ENCODE peak calls at places on chromosomes 5 and 9, in four cellular contexts. D, I, E and O are unnamed samples.

GRCh38 chr5:175638305-175638704 is 19.6 kb upstream of the HRH2 start:
- DNase-seq in D (no peak), I (no peak), E (no peak), O (no peak)

GRCh38 chr5:13704401-13704800 is 240.1 kb downstream of the DNAH5 start:
- DNase-seq in D (no peak), I (no peak), E (no peak), O (no peak)

GRCh38 chr5:141343242-141343952 is at the start of gene PCDHGA3:
- DNase-seq in D (no peak), I (no peak), E (no peak), O (no peak)

GRCh38 chr5:131538177-131538593 is 96.8 kb downstream of the RAPGEF6 start:
- DNase-seq in D (no peak), I (no peak), E (no peak), O (no peak)

GRCh38 chr9:123568691-123569342 is 212.8 kb downstream of the CRB2 start:
- DNase-seq in D (no peak), I (no peak), E (peak; percentile 52), O (no peak)

GRCh38 chr9:122318284-122318683 is 52.5 kb upstream of the PTGS1 start:
- DNase-seq in D (peak; percentile 37), I (peak; percentile 85), E (no peak), O (no peak)

GRCh38 chr5:43802651-43803050 is 199.7 kb downstream of the NNT start:
- DNase-seq in D (no peak), I (no peak), E (no peak), O (no peak)

GRCh38 chr9:87862536-87863268 is 20.0 kb upstream of the SPATA31E1 start:
- DNase-seq in D (no peak), I (no peak), E (no peak), O (no peak)

GRCh38 chr5:149056611-149057165 is 6.2 kb downstream of the SH3TC2 start:
- DNase-seq in D (no peak), I (no peak), E (no peak), O (no peak)

GRCh38 chr5:14017904-14018303 is 73.4 kb upstream of the DNAH5 start:
- DNase-seq in D (no peak), I (no peak), E (no peak), O (no peak)

GRCh38 chr5:150444770-150445169 is 4.8 kb downstream of the RPS14 start:
- DNase-seq in D (no peak), I (no peak), E (no peak), O (no peak)

GRCh38 chr5:32406650-32407049 is 37.9 kb downstream of the ZFR start:
- DNase-seq in D (no peak), I (no peak), E (no peak), O (no peak)

GRCh38 chr5:32405502-32405901 is 39.0 kb downstream of the ZFR start:
- DNase-seq in D (no peak), I (no peak), E (no peak), O (no peak)

GRCh38 chr5:32400394-32400793 is 44.1 kb downstream of the ZFR start:
- DNase-seq in D (no peak), I (no peak), E (no peak), O (no peak)

GRCh38 chr5:32403760-32404159 is 40.8 kb downstream of the ZFR start:
- DNase-seq in D (no peak), I (no peak), E (no peak), O (no peak)
- H3K36me3 ChIP-seq in D (no peaks in the 10 kb centered on the region), I (peaks cover 55% of the 10 kb centered on the region), E (peaks cover 93% of the 10 kb centered on the region), O (peaks cover 17% of the 10 kb centered on the region)

DNA sequence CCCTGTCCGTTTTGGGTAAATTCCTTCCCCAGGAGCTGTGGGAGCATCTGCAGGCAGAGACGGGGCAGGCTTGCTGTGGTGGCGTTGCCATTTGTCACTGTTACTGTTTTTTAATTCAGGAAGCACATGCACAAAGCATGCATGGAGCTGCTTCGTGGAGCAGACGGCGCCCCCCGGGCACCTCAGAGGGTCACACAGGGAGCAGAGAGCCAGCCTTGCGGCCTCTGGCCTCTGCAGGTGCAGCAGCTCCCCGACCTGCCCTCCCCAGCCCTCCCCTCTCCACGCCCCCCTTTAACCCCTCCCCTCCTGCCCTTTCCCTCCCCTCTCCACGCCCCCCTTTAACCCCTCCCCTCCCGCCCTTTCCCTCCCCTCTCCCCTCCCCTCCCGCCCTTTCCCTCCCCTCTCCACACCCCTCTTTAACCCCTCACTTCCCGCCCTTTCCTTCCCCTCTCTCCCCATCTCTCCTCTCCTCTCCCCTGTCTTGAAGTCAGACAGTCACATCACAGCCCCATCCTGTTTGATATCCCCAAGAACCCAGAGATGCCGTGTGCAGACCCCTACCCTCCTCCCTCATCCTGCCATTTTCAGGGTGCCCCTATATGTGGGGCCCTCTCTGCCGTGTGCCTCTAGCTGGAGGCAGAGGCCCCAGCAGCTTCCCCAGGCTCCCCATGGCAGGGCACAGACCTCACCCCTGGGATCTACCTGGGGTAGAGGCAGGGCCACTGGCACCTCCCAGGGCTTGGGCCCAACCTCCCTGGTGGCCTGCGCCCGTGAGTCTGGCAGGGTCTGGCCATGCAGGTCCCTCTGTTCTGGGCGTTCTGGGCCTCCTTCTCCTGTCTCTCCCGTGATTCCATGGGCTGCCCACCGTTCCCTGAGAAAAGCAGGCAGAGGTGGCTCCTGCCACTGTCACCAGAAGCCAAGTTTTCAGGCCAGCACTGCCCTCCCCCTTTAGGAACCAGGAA is 29.6 kb upstream of the UBAC1 start:
- DNase-seq in D (peak; percentile 64), I (no peak), E (peak; percentile 41), O (no peak)
- H3K27ac ChIP-seq in D (peak overlapping the region; percentile 20), I (peak overlapping the region; percentile 88), E (peak overlapping the region; percentile 26), O (no peak overlapping the region)

GRCh38 chr5:67619235-67619634 is 422.6 kb upstream of the CD180 start:
- DNase-seq in D (no peak), I (no peak), E (no peak), O (no peak)
- H3K27me3 ChIP-seq in D (no peaks in the 10 kb centered on the region), I (no peaks in the 10 kb centered on the region), E (no peaks in the 10 kb centered on the region), O (no peaks in the 10 kb centered on the region)

DNA sequence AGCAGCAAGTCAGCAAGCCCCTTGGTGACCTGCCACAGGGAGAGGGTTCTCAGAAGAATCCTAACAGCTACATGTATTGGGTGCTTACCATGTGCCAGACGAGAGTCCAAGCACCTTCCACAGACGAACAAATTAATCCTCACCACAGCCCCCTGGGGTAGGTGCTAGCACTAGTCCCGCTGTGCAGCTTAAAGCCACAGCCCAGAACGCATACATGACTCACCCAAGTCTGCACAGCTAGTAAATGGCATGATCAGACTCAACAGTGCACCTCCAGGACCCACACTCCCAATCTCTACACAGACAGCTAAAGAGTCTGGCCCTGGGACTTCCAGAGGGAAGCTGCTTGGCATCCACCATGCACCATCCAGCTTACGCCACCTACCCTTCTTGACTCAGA is 111.5 kb downstream of the PAX5 start:
- DNase-seq in D (no peak), I (peak; percentile 56), E (no peak), O (no peak)
- H3K36me3 ChIP-seq in D (no peaks in the 10 kb centered on the region), I (no peaks in the 10 kb centered on the region), E (no peaks in the 10 kb centered on the region), O (no peaks in the 10 kb centered on the region)